ENCODE peak calls at places on chromosomes 7 and 10, in six cellular contexts. One of them, this sample, is unnamed.
A peak's percentile ranks its signal among the peaks of the same experiment; 100 is the strongest.

GRCh38 chr10:124325998-124326636 is 92.6 kb downstream of the OAT start:
- DNase-seq in HCT116: no peak
- DNase-seq in SK-N-SH: no peak
- DNase-seq in H1: no peak
- DNase-seq in stomach: peak; percentile 9
- DNase-seq in spleen: peak; percentile 71
- DNase-seq in this sample: no peak

GRCh38 chr10:47360419-47361040 is 12.4 kb downstream of the RBP3 start:
- DNase-seq in HCT116: no peak
- DNase-seq in SK-N-SH: no peak
- DNase-seq in H1: no peak
- DNase-seq in stomach: peak; percentile 19
- DNase-seq in spleen: peak; percentile 43
- DNase-seq in this sample: no peak

GRCh38 chr7:2038876-2039728 is 193.6 kb downstream of the MAD1L1 start:
- DNase-seq in HCT116: no peak
- DNase-seq in SK-N-SH: peak; percentile 26
- DNase-seq in H1: no peak
- DNase-seq in stomach: no peak
- DNase-seq in spleen: peak; percentile 45
- DNase-seq in this sample: no peak

GRCh38 chr7:66877577-66878300 is 43.3 kb upstream of the TMEM248 start:
- DNase-seq in HCT116: no peak
- DNase-seq in SK-N-SH: no peak
- DNase-seq in H1: no peak
- DNase-seq in stomach: no peak
- DNase-seq in spleen: no peak
- DNase-seq in this sample: no peak

GRCh38 chr10:53843691-53844362 is 957.2 kb downstream of the PCDH15 start:
- DNase-seq in HCT116: no peak
- DNase-seq in SK-N-SH: no peak
- DNase-seq in H1: no peak
- DNase-seq in stomach: no peak
- DNase-seq in spleen: no peak
- DNase-seq in this sample: no peak

GRCh38 chr10:132274986-132275385 is 32.8 kb downstream of the STK32C start:
- DNase-seq in HCT116: no peak
- DNase-seq in SK-N-SH: no peak
- DNase-seq in H1: no peak
- DNase-seq in stomach: no peak
- DNase-seq in spleen: peak; percentile 52
- DNase-seq in this sample: no peak

GRCh38 chr10:5540080-5540479 is 15.3 kb downstream of the CALML3 start:
- DNase-seq in HCT116: no peak
- DNase-seq in SK-N-SH: no peak
- DNase-seq in H1: no peak
- DNase-seq in stomach: peak; percentile 9
- DNase-seq in spleen: peak; percentile 43
- DNase-seq in this sample: no peak

GRCh38 chr7:37198906-37199485 is 249.7 kb downstream of the ELMO1 start:
- DNase-seq in HCT116: peak; percentile 61
- DNase-seq in SK-N-SH: peak; percentile 75
- DNase-seq in H1: peak; percentile 34
- DNase-seq in stomach: peak; percentile 85
- DNase-seq in spleen: peak; percentile 88
- DNase-seq in this sample: peak; percentile 95

GRCh38 chr7:28135296-28135695 is 45.3 kb downstream of the JAZF1 start:
- DNase-seq in HCT116: no peak
- DNase-seq in SK-N-SH: no peak
- DNase-seq in H1: no peak
- DNase-seq in stomach: no peak
- DNase-seq in spleen: no peak
- DNase-seq in this sample: no peak

GRCh38 chr10:6279540-6280267 is 77.0 kb downstream of the PFKFB3 start:
- DNase-seq in HCT116: peak; percentile 61
- DNase-seq in SK-N-SH: no peak
- DNase-seq in H1: peak; percentile 51
- DNase-seq in stomach: peak; percentile 57
- DNase-seq in spleen: no peak
- DNase-seq in this sample: no peak

GRCh38 chr7:121406866-121407439 is 10.8 kb upstream of the FAM3C start:
- DNase-seq in HCT116: no peak
- DNase-seq in SK-N-SH: no peak
- DNase-seq in H1: no peak
- DNase-seq in stomach: no peak
- DNase-seq in spleen: no peak
- DNase-seq in this sample: no peak

GRCh38 chr7:90629306-90629918 is 33.3 kb downstream of the CDK14 start:
- DNase-seq in HCT116: peak; percentile 31
- DNase-seq in SK-N-SH: peak; percentile 68
- DNase-seq in H1: no peak
- DNase-seq in stomach: no peak
- DNase-seq in spleen: no peak
- DNase-seq in this sample: no peak

GRCh38 chr10:114328876-114329275 is 75.4 kb downstream of the AFAP1L2 start:
- DNase-seq in HCT116: no peak
- DNase-seq in SK-N-SH: no peak
- DNase-seq in H1: no peak
- DNase-seq in stomach: peak; percentile 46
- DNase-seq in spleen: no peak
- DNase-seq in this sample: no peak
- TF ChIP-seq POLR2AphosphoS5 in HCT116: no peak
- TF ChIP-seq POLR2AphosphoS5 in SK-N-SH: no peak
- TF ChIP-seq POLR2AphosphoS5 in H1: no peak
- TF ChIP-seq POLR2AphosphoS5 in stomach: no peak
- TF ChIP-seq POLR2AphosphoS5 in spleen: no peak
- TF ChIP-seq POLR2AphosphoS5 in this sample: no peak

GRCh38 chr10:34677591-34677990 is 137.5 kb downstream of the PARD3 start:
- DNase-seq in HCT116: no peak
- DNase-seq in SK-N-SH: peak; percentile 55
- DNase-seq in H1: no peak
- DNase-seq in stomach: no peak
- DNase-seq in spleen: no peak
- DNase-seq in this sample: no peak
- TF ChIP-seq CTCF in HCT116: no peak
- TF ChIP-seq CTCF in SK-N-SH: no peak
- TF ChIP-seq CTCF in H1: no peak
- TF ChIP-seq CTCF in stomach: no peak
- TF ChIP-seq CTCF in spleen: no peak
- TF ChIP-seq CTCF in this sample: no peak

GRCh38 chr7:43637114-43637806 is 54.4 kb downstream of the STK17A start:
- DNase-seq in HCT116: no peak
- DNase-seq in SK-N-SH: no peak
- DNase-seq in H1: no peak
- DNase-seq in stomach: no peak
- DNase-seq in spleen: no peak
- DNase-seq in this sample: no peak

GRCh38 chr7:43639858-43640491 is 57.1 kb downstream of the STK17A start:
- DNase-seq in HCT116: no peak
- DNase-seq in SK-N-SH: no peak
- DNase-seq in H1: no peak
- DNase-seq in stomach: peak; percentile 72
- DNase-seq in spleen: no peak
- DNase-seq in this sample: no peak

GRCh38 chr7:43631559-43631958 is 48.7 kb downstream of the STK17A start:
- DNase-seq in HCT116: no peak
- DNase-seq in SK-N-SH: no peak
- DNase-seq in H1: no peak
- DNase-seq in stomach: no peak
- DNase-seq in spleen: no peak
- DNase-seq in this sample: no peak

GRCh38 chr7:43634384-43634783 is 51.5 kb downstream of the STK17A start:
- DNase-seq in HCT116: no peak
- DNase-seq in SK-N-SH: no peak
- DNase-seq in H1: no peak
- DNase-seq in stomach: no peak
- DNase-seq in spleen: no peak
- DNase-seq in this sample: no peak

DNA sequence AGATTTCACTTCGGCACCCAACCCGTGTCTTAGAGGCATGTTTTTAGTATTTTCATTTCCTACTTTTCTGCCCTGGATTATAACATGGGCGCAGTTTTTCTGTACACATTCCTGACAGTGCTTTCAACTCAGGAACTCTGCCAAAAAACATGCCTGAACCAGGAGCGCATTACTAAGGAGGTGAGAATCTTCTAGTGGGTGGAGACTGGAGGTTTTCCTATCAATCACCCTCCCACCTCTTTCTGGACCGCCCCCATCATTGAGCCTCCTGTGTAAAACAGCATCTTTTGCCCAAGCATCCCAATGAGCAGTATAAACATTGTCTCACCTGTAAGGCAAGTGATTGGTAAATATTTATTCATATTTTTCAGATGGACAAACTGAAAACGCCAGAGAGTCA is 53.2 kb downstream of the STK17A start:
- DNase-seq in HCT116: no peak
- DNase-seq in SK-N-SH: no peak
- DNase-seq in H1: no peak
- DNase-seq in stomach: no peak
- DNase-seq in spleen: no peak
- DNase-seq in this sample: no peak
- TF ChIP-seq POLR2AphosphoS5 in HCT116: no peak
- TF ChIP-seq POLR2AphosphoS5 in SK-N-SH: peak; percentile 41
- TF ChIP-seq POLR2AphosphoS5 in H1: no peak
- TF ChIP-seq POLR2AphosphoS5 in stomach: no peak
- TF ChIP-seq POLR2AphosphoS5 in spleen: peak; percentile 4
- TF ChIP-seq POLR2AphosphoS5 in this sample: no peak

DNA sequence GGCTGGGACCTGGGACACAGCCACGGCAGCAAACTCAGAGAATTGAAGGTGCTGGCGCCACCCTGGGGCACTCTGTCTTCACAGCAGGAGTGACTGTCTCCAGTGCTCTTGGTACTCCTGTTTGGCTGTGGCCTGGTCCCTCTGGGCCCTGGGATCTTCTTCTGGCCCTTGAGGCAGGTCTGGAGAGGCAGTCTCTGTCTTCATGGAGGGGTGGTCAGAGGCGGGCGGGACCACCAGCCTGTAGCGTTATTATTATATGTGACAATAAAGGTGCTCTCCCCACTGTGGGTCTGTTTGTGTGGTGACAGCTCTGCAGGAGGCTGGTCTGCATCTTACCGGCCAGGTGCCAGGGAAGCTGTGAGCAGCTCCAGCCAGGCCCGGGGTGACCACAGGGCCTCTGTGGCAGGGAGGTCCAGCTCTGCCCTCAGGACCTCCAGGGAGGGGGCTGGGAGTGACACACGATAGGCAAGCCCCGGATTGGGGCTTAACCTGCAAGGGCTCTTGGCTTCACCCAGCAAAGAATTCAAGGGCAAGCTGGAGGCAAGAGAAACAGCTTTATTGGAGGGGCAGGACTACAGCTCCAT is 70.3 kb downstream of the MYL10 start:
- DNase-seq in HCT116: no peak
- DNase-seq in SK-N-SH: no peak
- DNase-seq in H1: no peak
- DNase-seq in stomach: no peak
- DNase-seq in spleen: no peak
- DNase-seq in this sample: no peak
- TF ChIP-seq CTCF in HCT116: peak; percentile 36
- TF ChIP-seq CTCF in SK-N-SH: no peak
- TF ChIP-seq CTCF in H1: peak; percentile 20
- TF ChIP-seq CTCF in stomach: no peak
- TF ChIP-seq CTCF in spleen: no peak
- TF ChIP-seq CTCF in this sample: no peak

GRCh38 chr7:584122-584465 is 64.4 kb upstream of the PDGFA start:
- DNase-seq in HCT116: no peak
- DNase-seq in SK-N-SH: no peak
- DNase-seq in H1: no peak
- DNase-seq in stomach: peak; percentile 39
- DNase-seq in spleen: peak; percentile 91
- DNase-seq in this sample: no peak

GRCh38 chr7:586494-586893 is 66.8 kb upstream of the PDGFA start:
- DNase-seq in HCT116: no peak
- DNase-seq in SK-N-SH: no peak
- DNase-seq in H1: no peak
- DNase-seq in stomach: no peak
- DNase-seq in spleen: no peak
- DNase-seq in this sample: no peak

GRCh38 chr7:585873-586272 is 66.2 kb upstream of the PDGFA start:
- DNase-seq in HCT116: no peak
- DNase-seq in SK-N-SH: no peak
- DNase-seq in H1: no peak
- DNase-seq in stomach: no peak
- DNase-seq in spleen: no peak
- DNase-seq in this sample: no peak

GRCh38 chr7:584820-585219 is 65.2 kb upstream of the PDGFA start:
- DNase-seq in HCT116: no peak
- DNase-seq in SK-N-SH: no peak
- DNase-seq in H1: no peak
- DNase-seq in stomach: no peak
- DNase-seq in spleen: no peak
- DNase-seq in this sample: no peak

DNA sequence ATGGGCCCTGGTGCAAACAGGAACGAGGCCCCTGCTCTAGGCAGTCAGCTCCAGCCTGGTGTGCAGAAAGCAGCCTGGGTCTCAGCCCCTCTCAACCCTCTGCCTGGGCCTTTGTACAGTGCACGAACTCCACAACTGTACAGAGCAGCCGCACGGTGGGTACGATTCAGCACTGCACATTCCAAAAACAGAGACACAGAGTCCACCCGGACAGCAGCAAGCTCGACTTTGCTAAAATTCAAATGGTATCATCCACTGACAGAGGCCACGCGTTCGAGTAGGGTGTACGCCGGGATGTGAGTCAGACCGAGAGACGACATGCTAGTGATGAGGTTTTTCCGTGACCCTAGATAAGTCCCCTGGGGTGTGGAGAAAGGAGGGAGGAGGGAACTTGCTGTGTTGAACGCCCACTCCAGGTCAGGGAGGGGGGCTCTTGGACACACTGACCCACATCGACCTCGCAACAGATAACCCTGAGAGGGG is 65.6 kb upstream of the PDGFA start:
- DNase-seq in HCT116: no peak
- DNase-seq in SK-N-SH: no peak
- DNase-seq in H1: no peak
- DNase-seq in stomach: no peak
- DNase-seq in spleen: no peak
- DNase-seq in this sample: no peak
- TF ChIP-seq POLR2AphosphoS5 in HCT116: no peak
- TF ChIP-seq POLR2AphosphoS5 in SK-N-SH: no peak
- TF ChIP-seq POLR2AphosphoS5 in H1: no peak
- TF ChIP-seq POLR2AphosphoS5 in stomach: no peak
- TF ChIP-seq POLR2AphosphoS5 in spleen: no peak
- TF ChIP-seq POLR2AphosphoS5 in this sample: no peak

DNA sequence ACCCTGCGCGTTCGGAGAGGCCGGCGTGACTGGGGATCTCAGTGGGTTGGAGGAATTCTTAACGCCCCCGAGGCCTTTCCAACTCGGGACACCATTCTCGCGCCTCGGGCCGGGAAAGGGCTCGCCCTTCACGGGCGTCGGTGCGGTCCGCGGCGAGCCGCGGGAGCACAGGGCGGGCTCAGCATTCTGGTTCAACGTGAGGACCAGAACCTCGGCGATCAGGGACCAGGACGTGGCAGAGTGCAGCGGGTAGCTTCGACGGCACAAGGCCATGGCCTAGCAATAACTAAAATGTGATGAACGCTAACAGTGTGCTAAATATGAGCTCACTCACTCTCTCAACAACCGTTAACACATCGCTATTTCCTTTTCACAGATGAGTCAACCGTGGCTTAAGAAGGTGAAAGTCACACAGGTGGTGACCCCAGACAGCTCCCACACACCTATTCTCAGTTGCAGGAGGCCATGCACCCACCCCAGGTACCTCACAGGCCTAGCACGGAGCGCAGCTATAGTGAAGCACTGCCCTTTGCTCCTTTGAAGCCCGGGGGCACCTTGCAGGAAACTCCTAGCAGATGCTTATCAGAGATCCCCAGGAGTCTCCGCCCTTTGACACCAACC is 4.5 kb upstream of the EMX2 start:
- DNase-seq in HCT116: no peak
- DNase-seq in SK-N-SH: no peak
- DNase-seq in H1: no peak
- DNase-seq in stomach: no peak
- DNase-seq in spleen: no peak
- DNase-seq in this sample: no peak
- TF ChIP-seq CTCF in HCT116: no peak
- TF ChIP-seq CTCF in SK-N-SH: no peak
- TF ChIP-seq CTCF in H1: no peak
- TF ChIP-seq CTCF in stomach: no peak
- TF ChIP-seq CTCF in spleen: no peak
- TF ChIP-seq CTCF in this sample: no peak